ENCODE peak calls at places on chromosomes 16 and 17, in four cellular contexts. One of them, this sample, is unnamed. For H3K4me1, the result is how much of the 10 kb centered on the place peaks cover.

GRCh38 chr17:35294756-35295155 is 51.9 kb downstream of the SLFN5 start:
- DNase-seq in mammary epithelial cell: no peak
- DNase-seq in transverse colon: no peak
- DNase-seq in fibroblast of lung: peak
- DNase-seq in this sample: no peak

GRCh38 chr17:1573932-1574696 is 11.5 kb upstream of the PITPNA start:
- DNase-seq in mammary epithelial cell: peak
- DNase-seq in transverse colon: peak
- DNase-seq in fibroblast of lung: peak
- DNase-seq in this sample: peak

GRCh38 chr16:87586201-87586782 is 16.0 kb upstream of the JPH3 start:
- DNase-seq in mammary epithelial cell: no peak
- DNase-seq in transverse colon: no peak
- DNase-seq in fibroblast of lung: peak
- DNase-seq in this sample: no peak

GRCh38 chr16:87571868-87572244 is 30.5 kb upstream of the JPH3 start:
- DNase-seq in mammary epithelial cell: no peak
- DNase-seq in transverse colon: no peak
- DNase-seq in fibroblast of lung: no peak
- DNase-seq in this sample: no peak

GRCh38 chr17:45172541-45173286 is 11.0 kb downstream of the HEXIM2 start:
- DNase-seq in mammary epithelial cell: peak
- DNase-seq in transverse colon: peak
- DNase-seq in fibroblast of lung: peak
- DNase-seq in this sample: peak

GRCh38 chr16:78325532-78325931 is 226.1 kb downstream of the WWOX start:
- DNase-seq in mammary epithelial cell: no peak
- DNase-seq in transverse colon: no peak
- DNase-seq in fibroblast of lung: no peak
- DNase-seq in this sample: no peak

GRCh38 chr16:11706180-11706742 is 36.4 kb downstream of the TXNDC11 start:
- DNase-seq in mammary epithelial cell: no peak
- DNase-seq in transverse colon: peak
- DNase-seq in fibroblast of lung: peak
- DNase-seq in this sample: no peak

GRCh38 chr16:86825631-86826030 is 247.3 kb downstream of the FOXL1 start:
- DNase-seq in mammary epithelial cell: no peak
- DNase-seq in transverse colon: no peak
- DNase-seq in fibroblast of lung: no peak
- DNase-seq in this sample: no peak

GRCh38 chr16:370443-370842 is at the start of gene MRPL28:
- DNase-seq in mammary epithelial cell: peak
- DNase-seq in transverse colon: peak
- DNase-seq in fibroblast of lung: peak
- DNase-seq in this sample: peak

GRCh38 chr16:67156146-67156844 is 3.4 kb downstream of the TRADD start:
- DNase-seq in mammary epithelial cell: no peak
- DNase-seq in transverse colon: no peak
- DNase-seq in fibroblast of lung: no peak
- DNase-seq in this sample: no peak

GRCh38 chr16:67155305-67156145 is 4.2 kb downstream of the TRADD start:
- DNase-seq in mammary epithelial cell: peak
- DNase-seq in transverse colon: peak
- DNase-seq in fibroblast of lung: peak
- DNase-seq in this sample: peak

GRCh38 chr16:67158637-67159600 is 790 bp downstream of the TRADD start:
- DNase-seq in mammary epithelial cell: peak
- DNase-seq in transverse colon: peak
- DNase-seq in fibroblast of lung: no peak
- DNase-seq in this sample: peak

GRCh38 chr16:67157106-67157748 is 2.5 kb downstream of the TRADD start:
- DNase-seq in mammary epithelial cell: no peak
- DNase-seq in transverse colon: no peak
- DNase-seq in fibroblast of lung: no peak
- DNase-seq in this sample: no peak

GRCh38 chr16:67157892-67158635 is 1.6 kb downstream of the TRADD start:
- DNase-seq in mammary epithelial cell: no peak
- DNase-seq in transverse colon: no peak
- DNase-seq in fibroblast of lung: no peak
- DNase-seq in this sample: no peak
- H3K4me3 ChIP-seq in mammary epithelial cell: no peak
- H3K4me3 ChIP-seq in transverse colon: no peak
- H3K4me3 ChIP-seq in fibroblast of lung: no peak
- H3K4me3 ChIP-seq in this sample: no peak

GRCh38 chr17:80262775-80263244 is 2.2 kb downstream of the RNF213 start:
- DNase-seq in mammary epithelial cell: no peak
- DNase-seq in transverse colon: no peak
- DNase-seq in fibroblast of lung: no peak
- DNase-seq in this sample: peak
- H3K4me1 ChIP-seq in mammary epithelial cell: under half
- H3K4me1 ChIP-seq in transverse colon: under half
- H3K4me1 ChIP-seq in fibroblast of lung: under half
- H3K4me1 ChIP-seq in this sample: under half

GRCh38 chr16:20221208-20221607 is 106.1 kb downstream of the GP2 start:
- DNase-seq in mammary epithelial cell: no peak
- DNase-seq in transverse colon: no peak
- DNase-seq in fibroblast of lung: no peak
- DNase-seq in this sample: no peak
- H3K4me3 ChIP-seq in mammary epithelial cell: no peak
- H3K4me3 ChIP-seq in transverse colon: no peak
- H3K4me3 ChIP-seq in fibroblast of lung: no peak
- H3K4me3 ChIP-seq in this sample: no peak

GRCh38 chr17:57982452-57983170 is 5.4 kb downstream of the VEZF1 start:
- DNase-seq in mammary epithelial cell: no peak
- DNase-seq in transverse colon: no peak
- DNase-seq in fibroblast of lung: no peak
- DNase-seq in this sample: no peak

GRCh38 chr17:57984936-57985674 is 2.9 kb downstream of the VEZF1 start:
- DNase-seq in mammary epithelial cell: no peak
- DNase-seq in transverse colon: no peak
- DNase-seq in fibroblast of lung: no peak
- DNase-seq in this sample: no peak

GRCh38 chr17:57983446-57983845 is 4.6 kb downstream of the VEZF1 start:
- DNase-seq in mammary epithelial cell: no peak
- DNase-seq in transverse colon: no peak
- DNase-seq in fibroblast of lung: peak
- DNase-seq in this sample: no peak

GRCh38 chr17:57985675-57985974 is 2.4 kb downstream of the VEZF1 start:
- DNase-seq in mammary epithelial cell: peak
- DNase-seq in transverse colon: no peak
- DNase-seq in fibroblast of lung: peak
- DNase-seq in this sample: peak

GRCh38 chr17:57984226-57984890 is 3.7 kb downstream of the VEZF1 start:
- DNase-seq in mammary epithelial cell: no peak
- DNase-seq in transverse colon: no peak
- DNase-seq in fibroblast of lung: no peak
- DNase-seq in this sample: no peak
- H3K4me1 ChIP-seq in mammary epithelial cell: under half
- H3K4me1 ChIP-seq in transverse colon: under half
- H3K4me1 ChIP-seq in fibroblast of lung: under half
- H3K4me1 ChIP-seq in this sample: under half

GRCh38 chr17:49002331-49002730 is 5.1 kb downstream of the IGF2BP1 start:
- DNase-seq in mammary epithelial cell: no peak
- DNase-seq in transverse colon: no peak
- DNase-seq in fibroblast of lung: no peak
- DNase-seq in this sample: no peak

GRCh38 chr17:49001671-49002070 is 4.5 kb downstream of the IGF2BP1 start:
- DNase-seq in mammary epithelial cell: no peak
- DNase-seq in transverse colon: no peak
- DNase-seq in fibroblast of lung: no peak
- DNase-seq in this sample: no peak

GRCh38 chr17:49002766-49003165 is 5.6 kb downstream of the IGF2BP1 start:
- DNase-seq in mammary epithelial cell: no peak
- DNase-seq in transverse colon: no peak
- DNase-seq in fibroblast of lung: no peak
- DNase-seq in this sample: no peak

GRCh38 chr17:49005140-49005539 is 8.0 kb downstream of the IGF2BP1 start:
- DNase-seq in mammary epithelial cell: no peak
- DNase-seq in transverse colon: no peak
- DNase-seq in fibroblast of lung: no peak
- DNase-seq in this sample: no peak

GRCh38 chr17:49003557-49004511 is 6.6 kb downstream of the IGF2BP1 start:
- DNase-seq in mammary epithelial cell: no peak
- DNase-seq in transverse colon: no peak
- DNase-seq in fibroblast of lung: peak
- DNase-seq in this sample: no peak
- H3K4me3 ChIP-seq in mammary epithelial cell: no peak
- H3K4me3 ChIP-seq in transverse colon: no peak
- H3K4me3 ChIP-seq in fibroblast of lung: no peak
- H3K4me3 ChIP-seq in this sample: no peak

GRCh38 chr17:55454906-55455474 is 33.4 kb upstream of the MMD start:
- DNase-seq in mammary epithelial cell: no peak
- DNase-seq in transverse colon: no peak
- DNase-seq in fibroblast of lung: peak
- DNase-seq in this sample: peak
- H3K4me1 ChIP-seq in mammary epithelial cell: under half
- H3K4me1 ChIP-seq in transverse colon: under half
- H3K4me1 ChIP-seq in fibroblast of lung: under half
- H3K4me1 ChIP-seq in this sample: half or more

DNA sequence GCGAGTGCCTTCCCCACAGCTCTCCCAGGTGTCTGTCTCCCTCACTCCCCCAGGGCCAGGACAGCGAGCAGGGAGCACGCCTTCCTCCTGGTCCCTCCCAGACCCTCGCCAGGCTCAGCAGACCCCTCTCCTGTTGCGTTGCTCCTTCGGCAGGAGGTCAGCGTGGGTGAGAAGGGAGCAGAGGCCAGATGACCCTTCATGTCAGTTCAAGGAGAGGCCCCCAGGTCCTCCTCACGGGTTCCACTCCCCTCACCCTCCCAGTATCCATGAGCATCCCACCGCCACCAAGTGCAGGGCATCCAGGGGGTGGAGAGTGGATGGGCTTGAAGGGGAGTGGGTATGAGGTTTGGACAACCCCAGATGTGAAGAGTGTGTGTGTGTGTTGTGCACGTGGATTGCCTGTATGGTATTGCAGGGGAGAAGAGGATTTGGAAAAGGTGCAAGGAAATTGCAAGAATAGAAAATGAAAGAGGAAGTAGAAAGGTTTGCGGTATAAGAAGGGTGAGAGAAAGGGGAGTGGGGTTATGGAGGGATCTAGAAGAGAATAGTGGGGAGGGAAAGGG is 17.7 kb downstream of the SGCA start:
- DNase-seq in mammary epithelial cell: no peak
- DNase-seq in transverse colon: no peak
- DNase-seq in fibroblast of lung: peak
- DNase-seq in this sample: peak
- H3K4me3 ChIP-seq in mammary epithelial cell: no peak
- H3K4me3 ChIP-seq in transverse colon: no peak
- H3K4me3 ChIP-seq in fibroblast of lung: no peak
- H3K4me3 ChIP-seq in this sample: no peak